ENCODE peak calls at places on chromosomes 13 and 19, in seven cellular contexts. G is GM12878, N is SK-N-SH, K is H1, X is K562, O is GM12891, U is HepG2. S is an unnamed sample.

GRCh38 chr13:98447881-98448641 is 128.8 kb downstream of the STK24 start:
- DNase-seq in G (no peak), N (peak), K (no peak), X (no peak), O (no peak), U (no peak), S (no peak)

GRCh38 chr19:1286451-1286858 is 782 bp downstream of the EFNA2 start:
- DNase-seq in G (no peak), N (no peak), K (no peak), X (no peak), O (no peak), U (no peak), S (no peak)

GRCh38 chr13:106916329-106916728 is 348.4 kb upstream of the ARGLU1 start:
- DNase-seq in G (no peak), N (no peak), K (no peak), X (no peak), O (no peak), U (no peak), S (no peak)

GRCh38 chr13:42474954-42475353 is 99.0 kb upstream of the TNFSF11 start:
- DNase-seq in G (no peak), N (no peak), K (no peak), X (no peak), O (no peak), U (no peak), S (no peak)

GRCh38 chr13:37914781-37915391 is 45.3 kb upstream of the TRPC4 start:
- DNase-seq in G (no peak), N (no peak), K (no peak), X (no peak), O (no peak), U (no peak), S (no peak)

GRCh38 chr13:106570354-106570822 is 2.5 kb upstream of the ARGLU1 start:
- DNase-seq in G (no peak), N (peak), K (peak), X (peak), O (no peak), U (no peak), S (no peak)

GRCh38 chr13:110648848-110649421 is 33.6 kb downstream of the NAXD start:
- DNase-seq in G (no peak), N (no peak), K (no peak), X (no peak), O (no peak), U (no peak), S (no peak)

GRCh38 chr19:1054102-1055027 is 12.6 kb upstream of the ARHGAP45 start:
- DNase-seq in G (no peak), N (no peak), K (no peak), X (no peak), O (no peak), U (no peak), S (no peak)

GRCh38 chr19:31548941-31549340 is 199.7 kb upstream of the TSHZ3 start:
- DNase-seq in G (no peak), N (no peak), K (no peak), X (no peak), O (no peak), U (no peak), S (no peak)

GRCh38 chr13:46526763-46527162 is 26.2 kb upstream of the LRCH1 start:
- DNase-seq in G (peak), N (no peak), K (no peak), X (no peak), O (no peak), U (no peak), S (no peak)

GRCh38 chr13:49374585-49375290 is 69.1 kb downstream of the CAB39L start:
- DNase-seq in G (no peak), N (no peak), K (no peak), X (peak), O (no peak), U (no peak), S (no peak)

GRCh38 chr13:110106726-110107125 is 200.2 kb downstream of the COL4A1 start:
- DNase-seq in G (no peak), N (no peak), K (no peak), X (no peak), O (no peak), U (no peak), S (no peak)

GRCh38 chr19:32138416-32138815 is 207.0 kb upstream of the ZNF507 start:
- DNase-seq in G (no peak), N (no peak), K (no peak), X (peak), O (no peak), U (no peak), S (no peak)

GRCh38 chr13:49022472-49023144 is 46.9 kb downstream of the FNDC3A start:
- DNase-seq in G (no peak), N (no peak), K (no peak), X (no peak), O (no peak), U (no peak), S (no peak)

GRCh38 chr13:48640767-48641166 is 13.0 kb upstream of the CYSLTR2 start:
- DNase-seq in G (no peak), N (no peak), K (no peak), X (no peak), O (no peak), U (no peak), S (no peak)

GRCh38 chr13:92769064-92769463 is 457.5 kb upstream of the GPC6 start:
- DNase-seq in G (no peak), N (no peak), K (no peak), X (no peak), O (no peak), U (no peak), S (no peak)

GRCh38 chr13:29802621-29803020 is 47.8 kb downstream of the UBL3 start:
- DNase-seq in G (no peak), N (no peak), K (no peak), X (no peak), O (no peak), U (no peak), S (no peak)

GRCh38 chr13:30735025-30735967 is at the start of gene ALOX5AP:
- DNase-seq in G (peak), N (no peak), K (no peak), X (no peak), O (peak), U (no peak), S (peak)

GRCh38 chr19:35921012-35921411 is 12.9 kb upstream of the TYROBP start:
- DNase-seq in G (no peak), N (no peak), K (no peak), X (no peak), O (no peak), U (no peak), S (no peak)

GRCh38 chr13:98285317-98285716 is 108.2 kb upstream of the RNF113B start:
- DNase-seq in G (no peak), N (peak), K (no peak), X (no peak), O (no peak), U (no peak), S (no peak)

GRCh38 chr13:101917833-101918755 is 465.6 kb downstream of the ITGBL1 start:
- DNase-seq in G (no peak), N (peak), K (no peak), X (no peak), O (no peak), U (no peak), S (no peak)

GRCh38 chr13:26950968-26951367 is 190.4 kb upstream of the GPR12 start:
- DNase-seq in G (no peak), N (no peak), K (no peak), X (no peak), O (no peak), U (no peak), S (no peak)

GRCh38 chr19:49114630-49115363 is 627 bp downstream of the LIN7B start:
- DNase-seq in G (no peak), N (peak), K (no peak), X (peak), O (no peak), U (peak), S (no peak)

GRCh38 chr13:109778102-109778542 is 8.3 kb downstream of the IRS2 start:
- DNase-seq in G (no peak), N (no peak), K (no peak), X (no peak), O (no peak), U (no peak), S (no peak)

DNA sequence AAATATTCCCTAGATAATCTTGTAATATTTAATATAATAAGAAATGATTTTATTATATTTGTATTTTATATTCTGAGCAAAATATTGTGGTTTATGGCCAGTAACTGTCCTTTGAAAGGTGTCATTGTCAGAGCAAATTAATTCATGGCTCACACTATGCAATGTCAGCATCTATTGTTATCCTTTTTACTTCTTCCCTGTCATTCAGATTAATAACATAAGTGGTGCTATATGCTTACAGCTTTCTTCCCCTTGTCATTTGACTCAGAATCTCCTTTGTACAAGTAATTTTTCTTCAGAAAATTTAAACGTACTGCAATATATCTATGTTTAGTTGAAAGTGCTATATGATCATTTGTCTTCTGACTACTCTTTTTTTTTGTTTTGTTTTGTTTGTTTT is 1738.2 kb upstream of the MIR17HG start:
- DNase-seq in G (no peak), N (no peak), K (no peak), X (no peak), O (no peak), U (no peak), S (no peak)
- TF ChIP-seq POLR2AphosphoS5 in G (no peak), N (no peak), K (no peak), X (no peak), O (no peak), U (no peak), S (no peak)

GRCh38 chr13:114128624-114129522 is 3.5 kb downstream of the RASA3 start:
- DNase-seq in G (peak), N (no peak), K (no peak), X (peak), O (peak), U (no peak), S (peak)

GRCh38 chr13:114128348-114128623 is 4.1 kb downstream of the RASA3 start:
- DNase-seq in G (no peak), N (no peak), K (no peak), X (no peak), O (no peak), U (no peak), S (no peak)

GRCh38 chr13:114130131-114130707 is 2.2 kb downstream of the RASA3 start:
- DNase-seq in G (no peak), N (no peak), K (no peak), X (no peak), O (no peak), U (no peak), S (no peak)

GRCh38 chr13:114130708-114131580 is 1.5 kb downstream of the RASA3 start:
- DNase-seq in G (no peak), N (peak), K (no peak), X (peak), O (peak), U (no peak), S (no peak)

GRCh38 chr13:114129649-114130062 is 2.8 kb downstream of the RASA3 start:
- DNase-seq in G (no peak), N (no peak), K (no peak), X (no peak), O (no peak), U (no peak), S (no peak)
- TF ChIP-seq TAF1 in G (no peak), N (no peak), K (no peak), X (no peak), O (no peak), U (no peak), S (no peak)

DNA sequence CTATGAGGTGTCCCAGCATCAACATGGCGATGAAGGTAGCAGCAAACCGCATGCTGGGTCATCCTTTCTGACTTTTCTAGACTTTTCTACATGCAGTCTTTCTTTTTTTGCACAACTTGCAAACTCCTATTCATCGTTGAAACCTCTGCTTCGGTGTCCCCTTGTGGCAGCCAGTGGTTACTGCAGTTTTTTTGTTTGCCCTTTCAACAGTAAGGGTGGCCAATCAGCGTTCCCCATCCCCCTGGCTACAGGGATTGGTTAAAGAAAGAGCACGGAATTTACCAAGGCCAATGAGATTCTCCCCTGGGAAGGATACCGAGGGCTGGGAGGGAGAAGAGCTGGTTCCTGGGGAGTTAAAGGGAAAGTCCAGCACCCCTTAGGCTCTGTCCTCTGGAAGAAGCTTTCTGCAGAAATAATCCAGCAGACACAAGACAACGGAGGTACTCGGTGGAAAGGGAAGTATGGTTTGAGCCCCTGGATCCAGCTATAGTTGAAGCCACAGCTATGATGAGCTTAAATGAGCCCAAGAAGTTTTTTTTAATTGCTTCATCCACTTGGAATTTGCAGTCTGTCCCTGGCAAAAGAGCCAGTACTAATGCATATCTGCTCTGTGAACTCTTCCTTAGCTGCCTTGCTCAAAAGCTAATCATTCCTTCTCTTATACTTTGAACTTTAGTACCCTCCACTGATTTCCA is 5.6 kb upstream of the LSM4 start:
- DNase-seq in G (peak), N (peak), K (peak), X (peak), O (peak), U (peak), S (peak)
- TF ChIP-seq POLR2AphosphoS5 in G (no peak), N (peak), K (no peak), X (no peak), O (no peak), U (peak), S (no peak)

GRCh38 chr13:32024750-32025149 is 6.8 kb upstream of the FRY start:
- DNase-seq in G (no peak), N (no peak), K (no peak), X (no peak), O (no peak), U (no peak), S (no peak)
- TF ChIP-seq TAF1 in G (no peak), N (no peak), K (no peak), X (no peak), O (no peak), U (no peak), S (no peak)

GRCh38 chr19:53422551-53422950 is 9.2 kb upstream of the ZNF761 start:
- DNase-seq in G (no peak), N (no peak), K (no peak), X (no peak), O (no peak), U (no peak), S (no peak)

GRCh38 chr19:53424968-53425597 is 6.7 kb upstream of the ZNF761 start:
- DNase-seq in G (peak), N (peak), K (peak), X (peak), O (peak), U (peak), S (no peak)
- TF ChIP-seq POLR2AphosphoS5 in G (no peak), N (no peak), K (no peak), X (no peak), O (no peak), U (no peak), S (no peak)

DNA sequence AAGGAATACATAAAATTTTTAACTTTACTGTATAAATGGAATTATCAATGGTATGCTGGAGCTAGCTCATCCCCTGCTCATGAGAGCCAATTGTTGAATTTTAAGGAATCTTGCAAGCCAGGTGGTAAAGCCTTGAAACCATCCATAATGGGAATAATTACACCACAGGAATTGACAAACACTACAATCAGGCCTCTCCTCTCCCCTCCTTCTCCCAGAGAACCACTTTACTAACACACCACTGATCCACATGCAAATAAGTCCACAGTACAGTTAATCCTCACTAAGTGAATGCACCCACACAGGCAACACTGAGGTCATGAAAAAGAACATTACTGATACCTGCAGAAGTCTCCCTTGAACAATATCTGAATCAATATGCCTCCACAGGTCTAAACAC is 140.5 kb downstream of the KLF12 start:
- DNase-seq in G (no peak), N (no peak), K (no peak), X (no peak), O (no peak), U (no peak), S (no peak)
- TF ChIP-seq TAF1 in G (no peak), N (no peak), K (no peak), X (no peak), O (no peak), U (no peak), S (no peak)

GRCh38 chr19:4266253-4267000 is 12.6 kb upstream of the SHD start:
- DNase-seq in G (no peak), N (no peak), K (no peak), X (no peak), O (no peak), U (no peak), S (no peak)
- TF ChIP-seq POLR2AphosphoS5 in G (no peak), N (no peak), K (no peak), X (no peak), O (no peak), U (no peak), S (no peak)

GRCh38 chr19:47723573-47723923 is 10.3 kb downstream of the EHD2 start:
- DNase-seq in G (no peak), N (no peak), K (no peak), X (no peak), O (no peak), U (peak), S (no peak)
- TF ChIP-seq TAF1 in G (no peak), N (no peak), K (no peak), X (no peak), O (no peak), U (no peak), S (no peak)

DNA sequence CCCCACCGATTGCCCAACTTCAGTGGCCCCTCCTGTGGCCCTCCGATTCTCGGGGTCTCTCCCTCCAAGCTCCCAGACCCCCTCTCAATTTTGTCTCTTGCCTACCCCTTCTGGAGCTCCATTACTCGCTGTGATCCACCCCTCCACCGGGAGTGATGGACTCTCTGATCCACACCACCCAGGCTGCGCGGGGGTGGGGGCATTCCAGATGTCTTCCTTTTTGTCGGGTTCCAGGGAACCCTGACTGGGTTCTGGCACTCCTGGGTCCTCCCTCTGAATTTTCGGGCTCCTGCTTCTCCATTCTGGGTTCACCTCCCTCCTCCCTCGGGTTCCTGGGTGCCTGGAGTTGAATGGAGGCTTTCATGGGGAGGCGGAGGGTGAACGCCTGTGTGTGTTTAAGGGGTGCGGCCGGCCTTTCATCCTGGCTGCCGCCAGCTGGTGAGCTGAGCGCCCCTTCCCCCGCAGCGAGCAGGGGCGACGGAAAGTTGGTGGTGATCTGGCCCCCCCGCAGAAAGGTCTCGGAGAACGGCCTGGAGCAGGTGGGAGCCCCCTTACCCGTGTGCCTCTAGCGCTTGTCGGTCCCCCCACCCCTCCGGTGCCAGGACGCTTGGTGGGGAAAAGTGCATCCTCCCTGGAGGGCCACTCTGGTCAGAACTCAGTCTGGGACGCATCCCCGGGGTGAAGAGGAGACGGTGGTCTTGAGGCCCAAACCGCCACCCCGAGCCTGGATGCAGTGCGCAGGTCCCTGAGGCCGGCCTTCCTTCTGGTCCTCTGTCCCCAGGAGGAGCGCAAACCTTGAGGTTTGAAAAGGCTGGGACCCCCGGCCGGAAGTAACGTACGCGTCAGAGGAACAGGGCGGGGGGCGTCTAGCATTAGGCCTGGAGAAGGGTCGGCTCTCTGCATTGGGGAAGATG is 1.6 kb downstream of the MISP3 start:
- DNase-seq in G (no peak), N (peak), K (no peak), X (peak), O (no peak), U (no peak), S (no peak)
- TF ChIP-seq POLR2AphosphoS5 in G (no peak), N (no peak), K (no peak), X (no peak), O (no peak), U (no peak), S (no peak)

GRCh38 chr19:54463531-54464043 is at the start of gene LENG9:
- DNase-seq in G (no peak), N (peak), K (peak), X (peak), O (no peak), U (peak), S (peak)
- TF ChIP-seq TAF1 in G (peak), N (no peak), K (peak), X (peak), O (peak), U (peak), S (peak)